ENCODE peak calls at places on chromosomes 12 and 14, in five cellular contexts. One of them, this sample, is unnamed.

GRCh38 chr12:24972078-24972477 is 23.2 kb upstream of the BCAT1 start:
- DNase-seq in HepG2: no peak
- DNase-seq in ovary: no peak
- DNase-seq in GM12878: no peak
- DNase-seq in A549: no peak
- DNase-seq in this sample: no peak

GRCh38 chr12:1581973-1582708 is 12.2 kb downstream of the FBXL14 start:
- DNase-seq in A549: no peak
- DNase-seq in GM12878: no peak
- DNase-seq in ovary: no peak
- DNase-seq in HepG2: no peak
- DNase-seq in this sample: no peak

GRCh38 chr14:73424453-73424852 is 33.9 kb downstream of the NUMB start:
- DNase-seq in GM12878: no peak
- DNase-seq in ovary: no peak
- DNase-seq in HepG2: no peak
- DNase-seq in A549: no peak
- DNase-seq in this sample: no peak

GRCh38 chr12:40697566-40698257 is 5.5 kb downstream of the CNTN1 start:
- DNase-seq in HepG2: no peak
- DNase-seq in GM12878: no peak
- DNase-seq in ovary: no peak
- DNase-seq in A549: no peak
- DNase-seq in this sample: no peak

GRCh38 chr12:81332054-81332453 is 254.2 kb downstream of the ACSS3 start:
- DNase-seq in GM12878: no peak
- DNase-seq in HepG2: no peak
- DNase-seq in A549: no peak
- DNase-seq in ovary: no peak
- DNase-seq in this sample: no peak

GRCh38 chr14:21087294-21088091 is 11.0 kb downstream of the ZNF219 start:
- DNase-seq in GM12878: no peak
- DNase-seq in A549: no peak
- DNase-seq in ovary: no peak
- DNase-seq in HepG2: no peak
- DNase-seq in this sample: no peak

GRCh38 chr14:42855159-42855558 is 1248.5 kb downstream of the LRFN5 start:
- DNase-seq in A549: no peak
- DNase-seq in GM12878: no peak
- DNase-seq in ovary: no peak
- DNase-seq in HepG2: no peak
- DNase-seq in this sample: no peak

GRCh38 chr14:91872517-91873470 is 5.5 kb upstream of the TC2N start:
- DNase-seq in GM12878: no peak
- DNase-seq in HepG2: no peak
- DNase-seq in ovary: no peak
- DNase-seq in A549: peak; percentile 37
- DNase-seq in this sample: peak; percentile 90

GRCh38 chr12:78087363-78087675 is 256.6 kb downstream of the NAV3 start:
- DNase-seq in HepG2: no peak
- DNase-seq in ovary: no peak
- DNase-seq in GM12878: no peak
- DNase-seq in A549: no peak
- DNase-seq in this sample: no peak

GRCh38 chr12:56377989-56378316 is 15.3 kb upstream of the APOF start:
- DNase-seq in ovary: no peak
- DNase-seq in GM12878: no peak
- DNase-seq in HepG2: no peak
- DNase-seq in A549: no peak
- DNase-seq in this sample: no peak

GRCh38 chr14:95232894-95233584 is 75.7 kb upstream of the DICER1 start:
- DNase-seq in A549: no peak
- DNase-seq in HepG2: no peak
- DNase-seq in ovary: no peak
- DNase-seq in GM12878: no peak
- DNase-seq in this sample: no peak

GRCh38 chr14:92986254-92987147 is 63.6 kb downstream of the CHGA start:
- DNase-seq in HepG2: peak; percentile 92
- DNase-seq in GM12878: no peak
- DNase-seq in A549: peak; percentile 53
- DNase-seq in ovary: peak; percentile 66
- DNase-seq in this sample: no peak

GRCh38 chr14:93219103-93219726 is 12.2 kb downstream of the UBR7 start:
- DNase-seq in A549: peak; percentile 54
- DNase-seq in ovary: no peak
- DNase-seq in GM12878: no peak
- DNase-seq in HepG2: peak; percentile 67
- DNase-seq in this sample: peak; percentile 46

GRCh38 chr12:122687091-122687490 is 16.1 kb downstream of the HCAR2 start:
- DNase-seq in A549: no peak
- DNase-seq in ovary: no peak
- DNase-seq in HepG2: no peak
- DNase-seq in GM12878: no peak
- DNase-seq in this sample: peak; percentile 48

GRCh38 chr14:100422556-100423420 is 99.6 kb downstream of the SLC25A47 start:
- DNase-seq in GM12878: no peak
- DNase-seq in ovary: no peak
- DNase-seq in A549: no peak
- DNase-seq in HepG2: no peak
- DNase-seq in this sample: no peak

GRCh38 chr12:49887536-49888401 is 15.9 kb downstream of the FAIM2 start:
- DNase-seq in GM12878: no peak
- DNase-seq in ovary: no peak
- DNase-seq in A549: no peak
- DNase-seq in HepG2: peak; percentile 55
- DNase-seq in this sample: peak; percentile 17

DNA sequence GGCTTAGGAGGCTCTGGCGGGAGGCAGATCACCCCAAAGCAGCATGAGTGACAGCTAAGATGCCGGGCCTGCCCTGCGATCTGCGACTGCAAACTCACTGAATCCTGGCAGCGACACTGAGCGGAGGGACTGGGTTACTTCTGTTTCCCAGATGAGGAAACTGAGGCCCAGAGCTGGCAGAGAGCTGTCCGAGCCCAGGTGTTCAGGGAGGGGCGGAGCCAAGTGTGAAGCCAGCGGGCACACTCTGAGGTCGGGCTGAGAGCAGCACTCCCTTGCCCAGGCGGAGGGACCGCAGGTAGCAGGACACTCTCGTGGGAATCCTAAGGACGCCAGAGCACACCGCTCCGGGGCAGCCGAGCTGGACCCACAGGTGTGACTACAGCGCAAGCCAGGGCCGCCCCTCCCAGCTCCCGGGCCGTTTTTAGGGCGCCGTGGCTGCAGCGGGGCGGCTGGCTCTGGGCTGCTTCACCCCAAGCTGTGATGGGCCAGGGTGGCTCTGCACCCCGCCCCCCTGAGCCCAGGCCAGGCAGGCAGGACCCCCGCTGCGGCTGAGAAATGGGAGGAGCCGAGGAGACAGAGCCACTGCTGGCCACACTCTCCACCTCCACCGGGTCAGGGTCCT is 27.4 kb downstream of the MMP17 start:
- DNase-seq in A549: no peak
- DNase-seq in ovary: no peak
- DNase-seq in HepG2: no peak
- DNase-seq in GM12878: no peak
- DNase-seq in this sample: no peak
- TF ChIP-seq EP300 in A549: no peak
- TF ChIP-seq EP300 in ovary: no peak
- TF ChIP-seq EP300 in HepG2: no peak
- TF ChIP-seq EP300 in GM12878: no peak
- TF ChIP-seq EP300 in this sample: no peak

GRCh38 chr12:75960086-75960910 is 71.3 kb downstream of the PHLDA1 start:
- DNase-seq in HepG2: peak; percentile 81
- DNase-seq in ovary: no peak
- DNase-seq in GM12878: no peak
- DNase-seq in A549: no peak
- DNase-seq in this sample: peak; percentile 39
- TF ChIP-seq EP300 in HepG2: no peak
- TF ChIP-seq EP300 in ovary: no peak
- TF ChIP-seq EP300 in GM12878: peak; percentile 9
- TF ChIP-seq EP300 in A549: no peak
- TF ChIP-seq EP300 in this sample: no peak

DNA sequence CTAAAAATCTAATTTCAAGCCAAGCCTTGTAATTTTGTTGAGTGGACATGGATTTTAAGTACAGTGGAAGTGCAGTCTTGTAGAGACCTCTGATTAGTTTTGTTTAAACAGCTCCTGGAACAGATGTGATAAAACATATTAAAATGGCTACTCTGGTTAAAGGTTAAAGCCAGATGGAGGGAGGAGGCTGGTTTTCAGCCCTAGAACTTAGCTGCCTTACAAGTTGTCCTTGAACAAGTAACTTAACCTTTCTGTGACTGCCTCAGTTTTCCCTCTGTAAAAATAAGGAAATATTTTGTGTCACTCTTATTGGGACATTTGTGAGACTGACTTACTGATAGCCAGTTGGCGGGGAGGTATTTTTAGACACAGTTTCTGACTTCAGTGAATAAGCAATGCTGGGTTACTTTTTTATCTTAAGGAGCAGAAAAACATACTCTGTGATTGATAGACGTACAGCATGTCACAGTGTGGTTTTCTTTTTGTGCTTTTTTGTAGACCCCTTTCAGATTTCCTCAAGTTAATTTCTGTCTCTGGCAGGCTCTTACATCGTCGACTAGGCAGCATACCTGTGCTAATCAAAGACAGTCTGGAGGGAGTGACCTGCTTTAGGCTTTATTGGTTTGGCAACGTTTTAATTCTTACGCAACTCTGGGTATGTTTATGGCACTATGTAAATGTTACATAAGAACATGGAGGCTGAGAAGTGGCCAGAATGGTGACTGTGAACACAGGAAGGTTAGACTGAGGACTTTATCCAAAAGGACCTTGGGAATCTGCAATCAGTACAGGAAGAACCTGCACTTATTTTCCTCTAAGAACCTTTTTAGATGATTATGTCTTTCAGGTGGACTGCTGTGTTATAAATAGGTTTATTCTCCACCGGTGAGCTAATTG is 3.2 kb downstream of the ACVR1B start:
- DNase-seq in A549: no peak
- DNase-seq in HepG2: peak; percentile 55
- DNase-seq in GM12878: no peak
- DNase-seq in ovary: no peak
- DNase-seq in this sample: peak; percentile 64
- TF ChIP-seq EP300 in A549: no peak
- TF ChIP-seq EP300 in HepG2: no peak
- TF ChIP-seq EP300 in GM12878: no peak
- TF ChIP-seq EP300 in ovary: no peak
- TF ChIP-seq EP300 in this sample: peak; percentile 9

GRCh38 chr14:69300601-69301221 is 40.8 kb downstream of the GALNT16 start:
- DNase-seq in HepG2: no peak
- DNase-seq in A549: no peak
- DNase-seq in ovary: no peak
- DNase-seq in GM12878: no peak
- DNase-seq in this sample: no peak

GRCh38 chr14:69303086-69303485 is 43.1 kb downstream of the GALNT16 start:
- DNase-seq in GM12878: no peak
- DNase-seq in HepG2: no peak
- DNase-seq in ovary: no peak
- DNase-seq in A549: no peak
- DNase-seq in this sample: no peak

GRCh38 chr14:69299286-69300035 is 39.5 kb downstream of the GALNT16 start:
- DNase-seq in A549: no peak
- DNase-seq in ovary: no peak
- DNase-seq in GM12878: no peak
- DNase-seq in HepG2: no peak
- DNase-seq in this sample: no peak

GRCh38 chr14:69298131-69299071 is 38.4 kb downstream of the GALNT16 start:
- DNase-seq in HepG2: no peak
- DNase-seq in ovary: peak; percentile 67
- DNase-seq in GM12878: no peak
- DNase-seq in A549: no peak
- DNase-seq in this sample: no peak
- TF ChIP-seq EP300 in HepG2: no peak
- TF ChIP-seq EP300 in ovary: no peak
- TF ChIP-seq EP300 in GM12878: no peak
- TF ChIP-seq EP300 in A549: no peak
- TF ChIP-seq EP300 in this sample: no peak

This sample was measured in transverse colon.